ENCODE peak calls at places on chromosomes 4 and X, in six cellular contexts. One of them, this sample, is unnamed. For H3K4me1, the result is how much of the 10 kb centered on the place peaks cover.

GRCh38 chrX:154120567-154120966 is 23.1 kb upstream of the MECP2 start:
- DNase-seq in IMR-90: no peak
- DNase-seq in mesenchymal stem cell: no peak
- DNase-seq in neuronal stem cell: no peak
- DNase-seq in H1: no peak
- DNase-seq in H9: no peak
- DNase-seq in this sample: no peak

GRCh38 chrX:110037181-110037580 is 34.3 kb downstream of the TMEM164 start:
- DNase-seq in H1: no peak
- DNase-seq in IMR-90: no peak
- DNase-seq in H9: no peak
- DNase-seq in neuronal stem cell: no peak
- DNase-seq in mesenchymal stem cell: no peak
- DNase-seq in this sample: no peak

GRCh38 chr4:1051472-1051871 is 40.0 kb downstream of the FGFRL1 start:
- DNase-seq in H1: no peak
- DNase-seq in mesenchymal stem cell: no peak
- DNase-seq in H9: peak
- DNase-seq in neuronal stem cell: no peak
- DNase-seq in IMR-90: no peak
- DNase-seq in this sample: no peak

GRCh38 chrX:13669246-13669689 is 16.3 kb downstream of the TCEANC start:
- DNase-seq in H1: no peak
- DNase-seq in IMR-90: peak
- DNase-seq in mesenchymal stem cell: peak
- DNase-seq in H9: no peak
- DNase-seq in neuronal stem cell: no peak
- DNase-seq in this sample: peak

GRCh38 chr4:898123-898522 is 34.0 kb downstream of the GAK start:
- DNase-seq in H9: no peak
- DNase-seq in H1: no peak
- DNase-seq in IMR-90: no peak
- DNase-seq in mesenchymal stem cell: no peak
- DNase-seq in neuronal stem cell: no peak
- DNase-seq in this sample: no peak

GRCh38 chrX:108270739-108271396 is 167.4 kb downstream of the COL4A6 start:
- DNase-seq in neuronal stem cell: no peak
- DNase-seq in H1: no peak
- DNase-seq in mesenchymal stem cell: peak
- DNase-seq in IMR-90: peak
- DNase-seq in H9: no peak
- DNase-seq in this sample: no peak

GRCh38 chrX:105299286-105299685 is 78.8 kb upstream of the TEX13A start:
- DNase-seq in H9: no peak
- DNase-seq in H1: no peak
- DNase-seq in IMR-90: no peak
- DNase-seq in neuronal stem cell: no peak
- DNase-seq in mesenchymal stem cell: no peak
- DNase-seq in this sample: no peak

GRCh38 chr4:55157559-55158277 is 32.3 kb upstream of the KDR start:
- DNase-seq in mesenchymal stem cell: no peak
- DNase-seq in IMR-90: no peak
- DNase-seq in H1: peak
- DNase-seq in H9: peak
- DNase-seq in neuronal stem cell: no peak
- DNase-seq in this sample: no peak

GRCh38 chrX:45449982-45450381 is 249.3 kb upstream of the DIPK2B start:
- DNase-seq in H9: no peak
- DNase-seq in neuronal stem cell: no peak
- DNase-seq in IMR-90: no peak
- DNase-seq in H1: no peak
- DNase-seq in mesenchymal stem cell: no peak
- DNase-seq in this sample: peak

GRCh38 chr4:156169011-156169410 is 215.3 kb upstream of the CTSO start:
- DNase-seq in mesenchymal stem cell: peak
- DNase-seq in IMR-90: peak
- DNase-seq in H1: peak
- DNase-seq in H9: peak
- DNase-seq in neuronal stem cell: peak
- DNase-seq in this sample: peak

GRCh38 chrX:23901065-23901464 is 6.7 kb downstream of the APOO start:
- DNase-seq in H9: no peak
- DNase-seq in neuronal stem cell: no peak
- DNase-seq in IMR-90: peak
- DNase-seq in mesenchymal stem cell: peak
- DNase-seq in H1: no peak
- DNase-seq in this sample: peak

GRCh38 chrX:152170621-152171020 is 32.2 kb upstream of the MAGEA10 start:
- DNase-seq in H9: no peak
- DNase-seq in mesenchymal stem cell: no peak
- DNase-seq in H1: no peak
- DNase-seq in neuronal stem cell: no peak
- DNase-seq in IMR-90: no peak
- DNase-seq in this sample: no peak

DNA sequence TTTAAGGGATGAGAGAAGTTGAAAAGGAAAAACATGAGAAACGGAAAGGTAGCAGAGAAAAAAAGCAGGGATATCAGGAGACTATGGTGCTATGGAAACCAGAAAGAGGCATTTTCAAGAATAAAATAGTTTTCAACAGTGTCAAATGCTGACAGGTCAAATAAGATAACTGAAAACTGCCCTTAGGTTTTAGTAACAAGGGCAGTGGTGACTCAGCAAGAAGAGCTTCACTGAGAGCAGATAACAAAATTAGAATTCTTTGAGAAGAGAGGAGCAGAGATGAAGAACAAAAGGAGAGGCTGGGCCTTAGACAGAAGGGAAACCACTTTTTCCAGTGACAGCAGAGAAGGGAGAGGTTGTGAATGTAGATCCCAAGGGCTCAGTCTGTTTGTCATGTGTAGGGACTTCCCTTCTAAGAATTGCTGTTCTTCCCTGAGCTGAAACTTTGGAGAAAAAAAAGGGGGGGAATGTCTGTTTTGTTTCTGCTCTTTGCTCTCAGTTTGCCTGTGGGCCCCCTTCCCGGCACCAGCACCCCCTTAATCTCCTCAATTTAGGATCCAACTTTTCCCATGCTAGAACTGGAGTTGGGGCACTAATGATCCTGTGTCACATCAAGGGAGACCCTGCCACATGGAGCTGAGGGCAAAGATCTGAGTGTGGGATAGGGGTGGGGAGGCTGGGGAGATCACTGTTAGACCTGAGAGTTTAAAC is 26.8 kb upstream of the MAGEA10 start:
- DNase-seq in IMR-90: no peak
- DNase-seq in H9: no peak
- DNase-seq in neuronal stem cell: no peak
- DNase-seq in H1: no peak
- DNase-seq in mesenchymal stem cell: no peak
- DNase-seq in this sample: no peak
- H3K14ac ChIP-seq in IMR-90: no peak
- H3K14ac ChIP-seq in H9: no peak
- H3K14ac ChIP-seq in neuronal stem cell: no peak
- H3K14ac ChIP-seq in H1: no peak
- H3K14ac ChIP-seq in mesenchymal stem cell: no peak
- H3K14ac ChIP-seq in this sample: no peak

DNA sequence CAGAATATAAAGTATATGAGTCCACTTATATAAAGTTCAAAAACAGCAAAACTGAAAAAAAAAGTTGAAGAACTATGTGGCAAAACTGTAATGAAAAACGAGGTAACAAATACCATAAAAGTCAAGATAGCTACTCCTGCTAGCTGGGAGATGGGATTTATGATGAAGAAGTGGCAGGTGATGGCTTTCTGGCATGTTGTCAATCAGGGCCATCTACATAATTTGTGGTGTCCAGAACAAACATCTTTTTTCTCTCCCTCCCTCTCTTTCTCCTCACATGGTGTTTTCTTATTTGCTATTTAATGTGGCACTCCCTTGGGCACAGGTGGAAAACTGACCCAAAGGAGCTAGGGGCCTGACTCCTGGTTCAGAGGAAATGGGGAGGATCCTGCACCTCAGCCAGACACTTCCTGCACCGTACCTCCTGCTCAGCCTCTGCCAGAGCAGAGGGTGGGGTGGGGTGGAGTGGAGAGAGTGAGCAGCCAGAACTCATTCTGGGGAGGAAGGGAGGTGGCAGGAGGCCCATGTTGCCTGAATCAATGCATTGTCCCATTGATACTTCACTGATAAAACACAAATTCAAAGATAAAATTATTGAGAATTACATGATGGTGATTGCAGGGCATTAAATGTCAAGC is 5.3 kb upstream of the SAP30 start:
- DNase-seq in IMR-90: no peak
- DNase-seq in H9: no peak
- DNase-seq in neuronal stem cell: no peak
- DNase-seq in mesenchymal stem cell: no peak
- DNase-seq in H1: no peak
- DNase-seq in this sample: no peak
- H2BK120ac ChIP-seq in IMR-90: no peak
- H2BK120ac ChIP-seq in H9: no peak
- H2BK120ac ChIP-seq in neuronal stem cell: no peak
- H2BK120ac ChIP-seq in mesenchymal stem cell: no peak
- H2BK120ac ChIP-seq in H1: no peak
- H2BK120ac ChIP-seq in this sample: no peak

GRCh38 chr4:2378408-2378807 is 40.0 kb downstream of the ZFYVE28 start:
- DNase-seq in neuronal stem cell: no peak
- DNase-seq in mesenchymal stem cell: no peak
- DNase-seq in IMR-90: no peak
- DNase-seq in H1: no peak
- DNase-seq in H9: no peak
- DNase-seq in this sample: no peak

GRCh38 chr4:2373532-2373931 is 44.9 kb downstream of the ZFYVE28 start:
- DNase-seq in mesenchymal stem cell: no peak
- DNase-seq in IMR-90: no peak
- DNase-seq in H9: no peak
- DNase-seq in H1: no peak
- DNase-seq in neuronal stem cell: no peak
- DNase-seq in this sample: no peak

GRCh38 chr4:2378898-2379297 is 39.5 kb downstream of the ZFYVE28 start:
- DNase-seq in neuronal stem cell: no peak
- DNase-seq in IMR-90: no peak
- DNase-seq in H9: no peak
- DNase-seq in mesenchymal stem cell: no peak
- DNase-seq in H1: no peak
- DNase-seq in this sample: no peak

GRCh38 chr4:2375427-2375826 is 43.0 kb downstream of the ZFYVE28 start:
- DNase-seq in IMR-90: no peak
- DNase-seq in H9: no peak
- DNase-seq in mesenchymal stem cell: no peak
- DNase-seq in neuronal stem cell: no peak
- DNase-seq in H1: no peak
- DNase-seq in this sample: no peak

GRCh38 chr4:2377241-2377640 is 41.2 kb downstream of the ZFYVE28 start:
- DNase-seq in IMR-90: no peak
- DNase-seq in H1: no peak
- DNase-seq in mesenchymal stem cell: no peak
- DNase-seq in neuronal stem cell: no peak
- DNase-seq in H9: no peak
- DNase-seq in this sample: no peak
- H3K4me1 ChIP-seq in IMR-90: under half
- H3K4me1 ChIP-seq in H1: under half
- H3K4me1 ChIP-seq in mesenchymal stem cell: under half
- H3K4me1 ChIP-seq in neuronal stem cell: under half
- H3K4me1 ChIP-seq in H9: under half
- H3K4me1 ChIP-seq in this sample: under half

GRCh38 chr4:41321216-41321945 is 64.7 kb downstream of the UCHL1 start:
- DNase-seq in H1: no peak
- DNase-seq in H9: no peak
- DNase-seq in IMR-90: no peak
- DNase-seq in mesenchymal stem cell: no peak
- DNase-seq in neuronal stem cell: no peak
- DNase-seq in this sample: no peak
- H3K14ac ChIP-seq in H1: no peak
- H3K14ac ChIP-seq in H9: no peak
- H3K14ac ChIP-seq in IMR-90: no peak
- H3K14ac ChIP-seq in mesenchymal stem cell: no peak
- H3K14ac ChIP-seq in neuronal stem cell: no peak
- H3K14ac ChIP-seq in this sample: no peak

GRCh38 chrX:6904178-6904577 is 243.3 kb upstream of the STS start:
- DNase-seq in IMR-90: no peak
- DNase-seq in H9: no peak
- DNase-seq in H1: no peak
- DNase-seq in neuronal stem cell: no peak
- DNase-seq in mesenchymal stem cell: no peak
- DNase-seq in this sample: no peak

GRCh38 chrX:6910218-6910617 is 237.3 kb upstream of the STS start:
- DNase-seq in neuronal stem cell: no peak
- DNase-seq in mesenchymal stem cell: no peak
- DNase-seq in H1: no peak
- DNase-seq in H9: no peak
- DNase-seq in IMR-90: no peak
- DNase-seq in this sample: no peak

GRCh38 chrX:6909396-6909795 is 238.1 kb upstream of the STS start:
- DNase-seq in IMR-90: no peak
- DNase-seq in H1: no peak
- DNase-seq in mesenchymal stem cell: no peak
- DNase-seq in H9: no peak
- DNase-seq in neuronal stem cell: no peak
- DNase-seq in this sample: no peak
- H2BK120ac ChIP-seq in IMR-90: no peak
- H2BK120ac ChIP-seq in H1: no peak
- H2BK120ac ChIP-seq in mesenchymal stem cell: no peak
- H2BK120ac ChIP-seq in H9: no peak
- H2BK120ac ChIP-seq in neuronal stem cell: no peak
- H2BK120ac ChIP-seq in this sample: no peak

GRCh38 chr4:7909966-7910720 is 29.5 kb downstream of the AFAP1 start:
- DNase-seq in mesenchymal stem cell: peak
- DNase-seq in neuronal stem cell: no peak
- DNase-seq in IMR-90: peak
- DNase-seq in H9: no peak
- DNase-seq in H1: no peak
- DNase-seq in this sample: peak

GRCh38 chr4:7908668-7909067 is 31.0 kb downstream of the AFAP1 start:
- DNase-seq in H9: no peak
- DNase-seq in H1: no peak
- DNase-seq in IMR-90: no peak
- DNase-seq in mesenchymal stem cell: no peak
- DNase-seq in neuronal stem cell: no peak
- DNase-seq in this sample: no peak

GRCh38 chr4:7910721-7911015 is 29.0 kb downstream of the AFAP1 start:
- DNase-seq in H9: no peak
- DNase-seq in H1: no peak
- DNase-seq in IMR-90: no peak
- DNase-seq in mesenchymal stem cell: no peak
- DNase-seq in neuronal stem cell: no peak
- DNase-seq in this sample: no peak

GRCh38 chr4:7911044-7911578 is 28.6 kb downstream of the AFAP1 start:
- DNase-seq in H1: no peak
- DNase-seq in H9: peak
- DNase-seq in mesenchymal stem cell: peak
- DNase-seq in neuronal stem cell: peak
- DNase-seq in IMR-90: peak
- DNase-seq in this sample: peak

DNA sequence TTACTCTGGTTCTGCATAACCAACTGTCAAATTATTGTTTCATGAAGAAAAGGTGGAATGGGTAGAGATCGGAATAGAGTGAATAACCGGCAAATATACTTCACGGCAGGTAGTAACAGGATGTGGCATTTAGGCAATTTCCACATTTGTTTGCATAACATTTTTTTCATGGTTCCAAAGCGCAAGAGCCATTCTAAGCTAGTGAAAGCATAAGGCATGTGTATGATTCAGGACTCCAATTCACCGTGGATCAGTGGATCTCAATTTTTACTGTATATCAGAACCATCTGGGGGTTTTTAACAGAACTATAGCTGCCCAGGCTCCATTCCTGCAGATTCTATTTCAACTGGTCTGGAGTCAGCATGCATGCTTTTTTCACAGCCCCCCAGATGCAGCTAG is 30.2 kb downstream of the AFAP1 start:
- DNase-seq in mesenchymal stem cell: no peak
- DNase-seq in H1: no peak
- DNase-seq in neuronal stem cell: no peak
- DNase-seq in IMR-90: no peak
- DNase-seq in H9: no peak
- DNase-seq in this sample: peak
- H3K4me1 ChIP-seq in mesenchymal stem cell: under half
- H3K4me1 ChIP-seq in H1: under half
- H3K4me1 ChIP-seq in neuronal stem cell: under half
- H3K4me1 ChIP-seq in IMR-90: under half
- H3K4me1 ChIP-seq in H9: under half
- H3K4me1 ChIP-seq in this sample: under half